ENCODE peak calls at places on chromosome 13, in four cellular contexts. G is body of pancreas, H is AG04449, O is lower lobe of right lung. F is an unnamed sample.

GRCh38 chr13:27533155-27533643 is 82.8 kb upstream of the MTIF3 start:
- DNase-seq in G (peak), H (no peak), O (peak), F (peak)

GRCh38 chr13:43805071-43805468 is 18.3 kb upstream of the ENOX1 start:
- DNase-seq in G (no peak), H (no peak), O (no peak), F (peak)

GRCh38 chr13:112783135-112783945 is 93.5 kb downstream of the ATP11A start:
- DNase-seq in G (no peak), H (no peak), O (peak), F (peak)

GRCh38 chr13:24269803-24270202 is 39.6 kb upstream of the C1QTNF9 start:
- DNase-seq in G (no peak), H (no peak), O (no peak), F (no peak)

GRCh38 chr13:112972867-112973576 is 4.0 kb downstream of the MCF2L start:
- DNase-seq in G (peak), H (no peak), O (peak), F (no peak)

GRCh38 chr13:52644108-52644507 is 1.9 kb downstream of the HNRNPA1L2 start:
- DNase-seq in G (no peak), H (no peak), O (no peak), F (no peak)

GRCh38 chr13:62320731-62321130 is 905.1 kb upstream of the PCDH20 start:
- DNase-seq in G (no peak), H (no peak), O (no peak), F (no peak)

GRCh38 chr13:34878354-34878753 is 63.7 kb upstream of the NBEA start:
- DNase-seq in G (no peak), H (no peak), O (no peak), F (no peak)

GRCh38 chr13:49627831-49628652 is at the start of gene ARL11:
- DNase-seq in G (no peak), H (no peak), O (peak), F (no peak)

GRCh38 chr13:33441015-33441414 is 155.5 kb upstream of the STARD13 start:
- DNase-seq in G (peak), H (no peak), O (no peak), F (peak)

GRCh38 chr13:76610819-76611415 is 275.3 kb downstream of the KCTD12 start:
- DNase-seq in G (no peak), H (no peak), O (no peak), F (no peak)

GRCh38 chr13:24241336-24241735 is 68.0 kb upstream of the C1QTNF9 start:
- DNase-seq in G (no peak), H (no peak), O (no peak), F (no peak)

GRCh38 chr13:51935326-51936171 is 73.8 kb downstream of the CCDC70 start:
- DNase-seq in G (peak), H (no peak), O (no peak), F (no peak)

DNA sequence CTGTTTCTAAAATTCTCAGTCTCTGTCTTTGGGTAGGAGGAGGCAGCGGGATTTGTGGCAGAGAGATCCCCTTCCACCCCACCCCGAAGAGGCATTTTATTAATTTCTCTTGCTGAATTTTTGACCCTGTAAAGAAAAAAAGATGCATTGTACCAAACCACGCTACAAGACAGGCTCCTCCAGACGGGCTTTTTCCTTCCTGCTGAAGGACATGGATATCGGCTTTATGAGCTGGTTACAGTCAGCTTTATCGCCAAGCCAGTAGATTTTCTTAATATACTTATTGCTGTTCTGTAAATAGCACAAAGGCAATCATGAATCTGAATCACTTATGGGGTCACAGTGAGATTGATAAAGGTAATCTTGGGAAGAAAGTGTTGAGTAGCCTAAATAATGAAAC is 24.5 kb downstream of the MBNL2 start:
- DNase-seq in G (no peak), H (no peak), O (no peak), F (no peak)
- H3K4me3 ChIP-seq in G (no peak), H (no peak), O (no peak), F (no peak)

DNA sequence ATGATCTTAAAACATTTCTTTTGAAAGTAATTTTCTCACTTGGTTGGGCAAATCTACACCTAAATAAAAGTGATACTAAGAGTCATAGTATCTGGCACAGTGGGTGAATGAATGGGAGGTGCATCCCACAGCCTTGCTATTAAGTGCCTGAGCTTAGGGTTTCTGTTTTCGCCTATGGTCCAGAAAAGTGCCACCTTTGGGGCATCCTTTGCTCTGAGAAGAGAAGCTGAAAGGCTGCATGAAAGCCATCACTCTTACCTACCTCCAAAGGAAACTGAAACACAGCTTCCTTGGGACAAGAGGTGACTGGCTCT is 55.6 kb upstream of the AKAP11 start:
- DNase-seq in G (no peak), H (no peak), O (no peak), F (no peak)
- TF ChIP-seq CTCF in G (no peak), H (no peak), O (no peak), F (no peak)

GRCh38 chr13:41130356-41130755 is 2.2 kb downstream of the KBTBD6 start:
- DNase-seq in G (no peak), H (no peak), O (no peak), F (no peak)
- H3K4me3 ChIP-seq in G (no peak), H (peak), O (no peak), F (no peak)

DNA sequence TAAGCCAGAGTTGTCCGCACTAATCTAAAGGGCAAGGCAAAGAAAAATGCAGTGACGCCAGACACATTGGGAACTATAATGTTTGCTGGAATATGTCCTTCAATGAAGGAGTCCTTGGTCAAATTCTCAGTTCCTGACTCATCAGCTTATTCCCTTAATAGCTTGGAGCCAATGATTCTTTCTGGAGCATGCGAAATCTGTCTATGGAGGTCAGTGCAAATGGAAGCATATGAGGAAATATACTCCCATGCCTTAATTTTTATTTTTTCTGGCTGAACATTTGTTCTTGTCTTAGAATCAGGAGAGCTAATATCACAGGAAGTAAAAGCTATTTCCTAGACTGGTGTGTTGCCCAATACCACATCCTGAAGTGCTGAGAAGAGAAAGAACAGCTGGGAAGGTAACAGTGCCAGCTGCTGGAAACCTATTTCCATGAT is 289.8 kb upstream of the SPRY2 start:
- DNase-seq in G (no peak), H (no peak), O (no peak), F (peak)
- TF ChIP-seq CTCF in G (no peak), H (no peak), O (no peak), F (no peak)

DNA sequence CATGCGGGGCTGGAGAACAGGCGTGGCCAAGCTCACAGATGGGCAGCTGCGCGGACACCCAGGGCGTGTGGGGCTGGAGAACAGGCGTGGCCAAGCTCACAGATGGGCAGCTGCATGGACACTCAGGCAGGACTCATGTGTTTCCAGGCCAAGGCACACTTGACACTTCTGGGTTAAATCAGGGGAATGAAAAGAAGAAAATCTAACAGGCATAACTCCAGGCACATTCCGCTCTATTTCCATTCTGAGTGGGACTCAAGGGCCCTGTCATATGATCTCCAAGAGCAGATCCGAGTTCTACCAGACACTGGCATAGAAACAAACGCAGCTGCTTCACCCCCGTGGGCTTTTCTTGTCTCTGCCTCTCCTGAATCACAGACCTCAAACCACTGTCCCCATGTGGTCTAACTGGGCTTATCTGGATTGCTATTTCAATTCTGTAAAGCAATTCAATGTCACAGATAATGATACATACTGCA is 17.4 kb upstream of the C13orf46 start:
- DNase-seq in G (peak), H (no peak), O (no peak), F (no peak)
- H3K4me3 ChIP-seq in G (no peak), H (no peak), O (no peak), F (no peak)

GRCh38 chr13:102845289-102845629 is 573 bp upstream of the ERCC5 start:
- DNase-seq in G (no peak), H (no peak), O (no peak), F (no peak)

GRCh38 chr13:102848956-102849355 is 3.1 kb downstream of the ERCC5 start:
- DNase-seq in G (no peak), H (no peak), O (no peak), F (no peak)

GRCh38 chr13:102845630-102846260 is at the start of gene ERCC5:
- DNase-seq in G (peak), H (peak), O (peak), F (peak)

GRCh38 chr13:102846261-102847015 is 606 bp downstream of the ERCC5 start:
- DNase-seq in G (peak), H (no peak), O (peak), F (peak)

DNA sequence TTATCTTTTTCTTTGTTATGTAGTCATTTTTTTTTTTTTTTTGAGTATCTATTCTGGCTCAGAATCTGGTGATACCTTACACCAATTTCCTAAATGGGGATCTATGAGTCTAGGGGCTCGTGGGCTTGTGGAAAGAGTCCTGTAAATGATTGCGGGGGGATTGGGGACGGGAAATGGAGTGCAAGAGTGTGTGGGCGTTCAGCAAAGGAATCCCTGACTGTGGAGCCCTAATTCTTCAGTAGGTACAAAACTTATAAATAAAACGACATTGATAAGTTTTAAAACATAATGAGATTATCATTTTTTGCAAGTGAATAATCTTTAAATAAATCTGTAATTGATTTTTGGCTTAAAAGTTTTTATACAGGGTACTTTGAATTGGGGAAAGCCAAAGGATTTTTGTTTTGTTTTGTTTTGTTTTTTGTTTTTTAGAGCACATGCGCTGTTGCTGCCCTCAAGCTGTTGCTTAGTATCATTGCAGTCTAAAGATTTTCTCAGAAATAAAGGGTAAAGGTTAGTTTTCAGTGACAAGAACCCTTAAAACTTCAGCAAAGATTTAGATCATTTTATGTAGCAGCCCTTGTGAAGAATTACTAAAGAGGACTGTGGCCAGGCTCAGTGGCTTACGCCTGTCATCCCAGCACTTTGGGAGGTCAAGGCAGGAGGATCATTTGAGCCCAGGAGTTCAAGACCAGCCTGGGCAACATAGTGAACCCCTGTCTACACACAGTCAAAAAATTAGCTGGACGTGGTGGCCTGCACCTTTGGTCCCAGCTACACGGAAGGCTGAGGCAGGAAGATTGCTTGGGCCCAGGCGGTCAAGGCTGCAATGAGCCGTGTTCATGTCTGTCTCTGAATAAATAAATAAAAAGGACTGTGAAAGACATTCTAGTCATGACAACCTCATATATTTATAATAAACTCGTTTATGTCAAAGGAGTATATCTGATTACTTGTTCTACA is 1.7 kb downstream of the ERCC5 start:
- DNase-seq in G (no peak), H (no peak), O (no peak), F (peak)
- TF ChIP-seq CTCF in G (peak), H (peak), O (peak), F (peak)

GRCh38 chr13:35917942-35918645 is 213.1 kb downstream of the DCLK1 start:
- DNase-seq in G (no peak), H (no peak), O (no peak), F (no peak)
- H3K4me3 ChIP-seq in G (no peak), H (no peak), O (no peak), F (no peak)

GRCh38 chr13:91155512-91156114 is 191.9 kb upstream of the MIR17HG start:
- DNase-seq in G (no peak), H (no peak), O (no peak), F (no peak)

GRCh38 chr13:91153372-91153771 is 194.1 kb upstream of the MIR17HG start:
- DNase-seq in G (no peak), H (no peak), O (no peak), F (peak)

GRCh38 chr13:91157273-91158014 is 190.0 kb upstream of the MIR17HG start:
- DNase-seq in G (no peak), H (no peak), O (no peak), F (no peak)

GRCh38 chr13:91154954-91155353 is 192.5 kb upstream of the MIR17HG start:
- DNase-seq in G (no peak), H (no peak), O (peak), F (no peak)

GRCh38 chr13:91154553-91154952 is 192.9 kb upstream of the MIR17HG start:
- DNase-seq in G (no peak), H (no peak), O (no peak), F (no peak)
- TF ChIP-seq CTCF in G (no peak), H (no peak), O (no peak), F (no peak)

GRCh38 chr13:57633950-57634828 is 2.6 kb downstream of the PCDH17 start:
- DNase-seq in G (peak), H (no peak), O (no peak), F (no peak)

GRCh38 chr13:57636811-57637210 is 5.3 kb downstream of the PCDH17 start:
- DNase-seq in G (no peak), H (no peak), O (no peak), F (no peak)

GRCh38 chr13:57637515-57637914 is 6.0 kb downstream of the PCDH17 start:
- DNase-seq in G (no peak), H (no peak), O (no peak), F (no peak)

GRCh38 chr13:57634829-57635165 is 3.3 kb downstream of the PCDH17 start:
- DNase-seq in G (peak), H (no peak), O (no peak), F (no peak)

DNA sequence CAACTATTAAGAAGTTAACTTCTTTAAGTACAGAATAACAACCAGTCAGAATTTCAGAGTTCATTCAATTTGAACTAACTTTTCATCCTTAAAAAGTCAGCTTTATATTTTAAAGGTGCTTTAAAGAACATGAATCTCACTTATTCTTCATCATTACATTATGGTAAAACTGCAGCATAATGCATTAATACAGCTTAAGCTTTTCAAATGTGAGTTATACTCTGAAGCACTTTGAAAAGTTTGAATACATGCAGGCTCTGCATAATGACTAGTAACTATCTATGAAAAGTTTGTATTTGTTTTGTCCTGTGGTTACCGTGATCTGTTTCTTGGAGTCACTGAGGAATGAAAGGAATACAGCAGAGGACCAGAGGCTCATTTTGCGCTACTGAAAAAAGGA is 4.0 kb downstream of the PCDH17 start:
- DNase-seq in G (no peak), H (no peak), O (no peak), F (no peak)
- H3K4me3 ChIP-seq in G (peak), H (no peak), O (peak), F (no peak)

F was measured in astrocyte of the spinal cord.